ENCODE peak calls at places on chromosome 10, in nine cellular contexts. W, F, C, G, B, U, S, N and H are unnamed samples.

GRCh38 chr10:86798636-86799035 is 42.2 kb downstream of the BMPR1A start:
- DNase-seq in N (peak; percentile 62), F (no peak), S (no peak), B (no peak), U (no peak), C (no peak), G (no peak), W (no peak), H (peak; percentile 70)

GRCh38 chr10:58747687-58748086 is 235.0 kb downstream of the BICC1 start:
- DNase-seq in B (no peak), C (no peak), U (no peak), W (no peak), S (no peak), G (no peak), N (no peak), F (no peak), H (no peak)

GRCh38 chr10:122126763-122127659 is 138.0 kb downstream of the TACC2 start:
- DNase-seq in B (peak; percentile 76), S (no peak), C (no peak), F (peak; percentile 94), N (peak; percentile 97), W (no peak), G (no peak), U (no peak), H (no peak)

GRCh38 chr10:23070819-23071218 is 24.6 kb upstream of the MSRB2 start:
- DNase-seq in U (no peak), C (no peak), F (no peak), S (no peak), W (no peak), G (no peak), B (no peak), N (no peak), H (no peak)

GRCh38 chr10:72001026-72001380 is 36.8 kb downstream of the CHST3 start:
- DNase-seq in G (no peak), W (no peak), U (peak; percentile 14), F (no peak), B (no peak), S (no peak), C (no peak), N (peak; percentile 43), H (no peak)

GRCh38 chr10:60123668-60124067 is 217.3 kb upstream of the CCDC6 start:
- DNase-seq in C (no peak), B (no peak), W (no peak), U (no peak), F (peak; percentile 7), G (no peak), S (no peak), N (peak; percentile 35), H (no peak)

GRCh38 chr10:13536674-13537366 is 8.0 kb upstream of the BEND7 start:
- DNase-seq in C (peak; percentile 28), N (peak; percentile 65), G (no peak), W (no peak), B (no peak), S (peak; percentile 85), F (peak; percentile 81), U (peak; percentile 57), H (peak; percentile 77)

GRCh38 chr10:96369890-96370574 is 11.2 kb upstream of the OPALIN start:
- DNase-seq in W (no peak), G (no peak), N (peak; percentile 4), U (no peak), S (peak; percentile 24), C (no peak), F (no peak), B (peak; percentile 80), H (no peak)

GRCh38 chr10:11165591-11166543 is 148.2 kb downstream of the CELF2 start:
- DNase-seq in W (peak; percentile 70), S (peak; percentile 64), N (peak; percentile 17), G (no peak), B (peak; percentile 94), C (peak; percentile 82), U (no peak), F (no peak), H (peak; percentile 24)

GRCh38 chr10:11875183-11875498 is 52.0 kb downstream of the PROSER2 start:
- DNase-seq in C (no peak), S (no peak), B (no peak), G (no peak), U (no peak), F (no peak), N (peak; percentile 11), W (no peak), H (no peak)

GRCh38 chr10:4851846-4852245 is 25.8 kb downstream of the AKR1E2 start:
- DNase-seq in N (no peak), S (no peak), G (no peak), U (no peak), W (no peak), C (no peak), B (no peak), F (no peak), H (peak; percentile 40)

GRCh38 chr10:4543943-4544540 is 282.0 kb upstream of the AKR1E2 start:
- DNase-seq in N (peak; percentile 5), C (no peak), G (no peak), F (no peak), S (no peak), B (no peak), W (no peak), U (no peak), H (peak; percentile 12)

GRCh38 chr10:124447741-124448466 is 1.9 kb downstream of the NKX1-2 start:
- DNase-seq in B (no peak), W (no peak), U (no peak), N (no peak), C (no peak), F (no peak), G (no peak), S (no peak), H (no peak)

GRCh38 chr10:79904671-79905321 is 44.1 kb downstream of the SFTPD start:
- DNase-seq in F (peak; percentile 74), U (peak; percentile 7), N (peak; percentile 76), G (no peak), B (peak; percentile 94), S (peak; percentile 60), C (peak; percentile 66), W (peak; percentile 34), H (peak; percentile 75)

GRCh38 chr10:101993836-101994235 is 62.1 kb downstream of the ARMH3 start:
- DNase-seq in C (no peak), W (no peak), S (no peak), N (no peak), F (no peak), G (no peak), U (no peak), B (no peak), H (no peak)

GRCh38 chr10:59791602-59792001 is 38.3 kb upstream of the MRLN start:
- DNase-seq in S (no peak), C (no peak), N (no peak), G (no peak), U (no peak), W (no peak), B (no peak), F (no peak), H (no peak)

GRCh38 chr10:35447693-35448407 is 111.5 kb downstream of the CCNY start:
- DNase-seq in B (peak; percentile 83), F (peak; percentile 76), U (peak; percentile 11), C (no peak), W (peak; percentile 16), G (no peak), N (peak; percentile 78), S (no peak), H (peak; percentile 47)

GRCh38 chr10:102341038-102341688 is 54.3 kb upstream of the NFKB2 start:
- DNase-seq in S (no peak), C (no peak), U (no peak), F (no peak), G (no peak), B (no peak), N (no peak), W (no peak), H (no peak)

GRCh38 chr10:103199498-103199897 is 6.4 kb upstream of the NT5C2 start:
- DNase-seq in G (no peak), F (no peak), W (no peak), B (no peak), C (no peak), N (no peak), U (no peak), S (no peak), H (no peak)

GRCh38 chr10:110471566-110472139 is 26.1 kb upstream of the DUSP5 start:
- DNase-seq in G (no peak), B (peak; percentile 46), C (no peak), U (no peak), W (no peak), F (peak; percentile 39), N (peak; percentile 69), S (no peak), H (no peak)

GRCh38 chr10:128215733-128216132 is 89.5 kb upstream of the MKI67 start:
- DNase-seq in F (no peak), C (no peak), U (no peak), G (no peak), N (no peak), B (no peak), W (no peak), S (no peak), H (no peak)

GRCh38 chr10:132608511-132609195 is 71.1 kb downstream of the INPP5A start:
- DNase-seq in W (no peak), B (peak; percentile 79), S (no peak), C (no peak), G (no peak), N (no peak), F (no peak), U (no peak), H (no peak)

GRCh38 chr10:90418869-90419652 is 438.8 kb downstream of the HTR7 start:
- DNase-seq in W (no peak), U (no peak), C (no peak), F (peak; percentile 83), B (no peak), G (no peak), S (no peak), N (peak; percentile 89), H (no peak)

GRCh38 chr10:70167246-70167645 is 3.1 kb downstream of the SAR1A start:
- DNase-seq in C (no peak), S (no peak), F (no peak), W (no peak), G (no peak), U (no peak), N (peak; percentile 27), B (no peak), H (no peak)

GRCh38 chr10:131674130-131674529 is 226.7 kb upstream of the PPP2R2D start:
- DNase-seq in S (no peak), C (no peak), W (no peak), N (no peak), B (peak; percentile 75), F (no peak), U (no peak), G (no peak), H (no peak)

GRCh38 chr10:116687633-116688032 is 54.7 kb downstream of the HSPA12A start:
- DNase-seq in G (no peak), W (no peak), U (no peak), S (no peak), F (no peak), C (no peak), B (no peak), N (no peak), H (no peak)

GRCh38 chr10:97763947-97764346 is 7.9 kb downstream of the SFRP5 start:
- DNase-seq in S (no peak), C (no peak), N (no peak), F (no peak), B (no peak), W (no peak), G (no peak), U (no peak), H (no peak)

GRCh38 chr10:90591629-90592028 is 266.2 kb downstream of the HTR7 start:
- DNase-seq in C (no peak), S (peak; percentile 12), F (no peak), U (no peak), W (no peak), B (no peak), G (no peak), N (no peak), H (no peak)

GRCh38 chr10:178208-178607 is 43.0 kb downstream of the ZMYND11 start:
- DNase-seq in U (peak; percentile 29), F (peak; percentile 71), W (no peak), B (no peak), G (no peak), N (peak; percentile 51), C (no peak), S (peak; percentile 9), H (peak; percentile 54)